ENCODE peak calls at places on chromosomes 6 and 20, in seven cellular contexts. D, A, W, R, V, K and I are unnamed samples.

GRCh38 chr6:19837511-19838441 is 606 bp downstream of the ID4 start:
- DNase-seq in D (peak), A (peak), W (no peak), R (peak), V (peak), K (peak), I (no peak)

GRCh38 chr6:16105874-16106273 is 23.0 kb upstream of the MYLIP start:
- DNase-seq in D (peak), A (no peak), W (no peak), R (peak), V (no peak), K (peak), I (no peak)

GRCh38 chr20:19823971-19824370 is 65.9 kb downstream of the RIN2 start:
- DNase-seq in D (no peak), A (no peak), W (no peak), R (no peak), V (no peak), K (no peak), I (no peak)

GRCh38 chr6:94389218-94389617 is 969.9 kb upstream of the EPHA7 start:
- DNase-seq in D (no peak), A (peak), W (no peak), R (no peak), V (no peak), K (no peak), I (no peak)

GRCh38 chr20:8408587-8409307 is 276.7 kb downstream of the PLCB1 start:
- DNase-seq in D (no peak), A (no peak), W (no peak), R (no peak), V (no peak), K (no peak), I (peak)

GRCh38 chr20:50982372-50982771 is 23.8 kb downstream of the MOCS3 start:
- DNase-seq in D (peak), A (peak), W (no peak), R (peak), V (no peak), K (peak), I (no peak)

GRCh38 chr20:57330998-57331397 is 1.4 kb downstream of the SPO11 start:
- DNase-seq in D (no peak), A (no peak), W (no peak), R (peak), V (no peak), K (peak), I (no peak)

GRCh38 chr6:75932067-75932466 is 140.4 kb downstream of the IMPG1 start:
- DNase-seq in D (peak), A (no peak), W (peak), R (peak), V (peak), K (peak), I (no peak)

GRCh38 chr6:38943964-38944363 is 104.6 kb upstream of the GLP1R start:
- DNase-seq in D (no peak), A (no peak), W (no peak), R (no peak), V (peak), K (no peak), I (no peak)

GRCh38 chr20:38209054-38209675 is 44.1 kb upstream of the TGM2 start:
- DNase-seq in D (no peak), A (no peak), W (no peak), R (no peak), V (no peak), K (no peak), I (no peak)

GRCh38 chr20:38210741-38211140 is 45.7 kb upstream of the TGM2 start:
- DNase-seq in D (no peak), A (peak), W (no peak), R (no peak), V (no peak), K (peak), I (no peak)

GRCh38 chr20:38211200-38212097 is 46.4 kb upstream of the TGM2 start:
- DNase-seq in D (no peak), A (no peak), W (no peak), R (no peak), V (no peak), K (peak), I (no peak)

GRCh38 chr20:38208523-38208922 is 43.5 kb upstream of the TGM2 start:
- DNase-seq in D (no peak), A (no peak), W (no peak), R (no peak), V (no peak), K (no peak), I (no peak)

GRCh38 chr20:38209736-38210405 is 44.8 kb upstream of the TGM2 start:
- DNase-seq in D (no peak), A (no peak), W (no peak), R (no peak), V (no peak), K (peak), I (no peak)
- H3K4me2 ChIP-seq in D (no peak), A (no peak), W (no peak), R (no peak), V (no peak), K (peak), I (no peak)

DNA sequence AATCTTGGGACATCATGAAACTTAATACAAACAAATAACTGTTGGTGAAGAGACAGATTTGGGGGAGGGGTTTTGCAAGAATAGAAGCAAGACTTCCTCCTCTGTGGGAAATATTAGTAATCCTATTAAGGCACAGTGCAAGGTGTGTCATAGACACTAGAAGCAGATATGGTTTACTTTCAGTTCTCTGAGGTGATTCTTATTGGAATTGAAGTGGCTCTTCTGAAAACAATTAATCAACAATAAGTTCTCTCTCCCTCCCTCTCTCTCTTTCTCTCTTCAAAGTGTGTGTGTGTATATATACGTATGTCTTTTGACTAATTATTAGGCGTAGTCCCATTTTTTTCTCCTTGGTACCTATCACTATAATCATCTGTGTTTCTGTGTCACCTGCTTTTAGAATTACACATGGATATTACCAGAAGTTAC is 99.8 kb downstream of the HIVEP2 start:
- DNase-seq in D (no peak), A (peak), W (no peak), R (peak), V (no peak), K (peak), I (peak)
- H3K4me2 ChIP-seq in D (peak), A (peak), W (peak), R (peak), V (peak), K (peak), I (peak)

GRCh38 chr6:81003894-81004293 is 748.6 kb downstream of the TENT5A start:
- DNase-seq in D (no peak), A (no peak), W (no peak), R (no peak), V (no peak), K (no peak), I (no peak)

GRCh38 chr6:81003156-81003555 is 749.3 kb downstream of the TENT5A start:
- DNase-seq in D (no peak), A (peak), W (no peak), R (no peak), V (no peak), K (peak), I (no peak)

DNA sequence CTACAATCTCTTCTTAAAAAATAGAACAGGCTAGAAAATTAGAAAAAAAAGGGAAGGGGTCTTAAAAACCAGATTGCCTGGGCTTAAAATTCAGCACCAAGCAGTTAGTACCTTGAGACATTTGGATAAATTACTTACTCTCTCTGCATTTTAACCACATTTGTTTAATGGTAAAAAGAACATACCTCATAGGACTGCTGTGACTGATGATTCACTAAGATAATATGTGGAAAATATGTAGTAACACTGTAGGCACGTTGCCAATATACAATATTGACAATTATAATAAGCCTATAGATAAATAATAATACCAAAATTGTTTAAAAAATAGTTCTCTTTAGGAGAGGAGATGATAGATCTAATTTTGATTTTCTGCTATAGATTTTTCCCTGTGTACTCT is 750.4 kb downstream of the TENT5A start:
- DNase-seq in D (no peak), A (peak), W (no peak), R (peak), V (no peak), K (peak), I (no peak)
- H3K4me2 ChIP-seq in D (no peak), A (no peak), W (no peak), R (no peak), V (no peak), K (no peak), I (no peak)

GRCh38 chr6:135085700-135086413 is 31.2 kb upstream of the HBS1L start:
- DNase-seq in D (no peak), A (no peak), W (peak), R (peak), V (no peak), K (no peak), I (no peak)

GRCh38 chr6:135087403-135087802 is 32.8 kb upstream of the HBS1L start:
- DNase-seq in D (no peak), A (no peak), W (peak), R (no peak), V (peak), K (no peak), I (no peak)

GRCh38 chr6:135087803-135088202 is 33.2 kb upstream of the HBS1L start:
- DNase-seq in D (no peak), A (no peak), W (peak), R (no peak), V (no peak), K (no peak), I (no peak)

GRCh38 chr6:135084916-135085269 is 30.3 kb upstream of the HBS1L start:
- DNase-seq in D (no peak), A (no peak), W (no peak), R (no peak), V (no peak), K (no peak), I (no peak)

DNA sequence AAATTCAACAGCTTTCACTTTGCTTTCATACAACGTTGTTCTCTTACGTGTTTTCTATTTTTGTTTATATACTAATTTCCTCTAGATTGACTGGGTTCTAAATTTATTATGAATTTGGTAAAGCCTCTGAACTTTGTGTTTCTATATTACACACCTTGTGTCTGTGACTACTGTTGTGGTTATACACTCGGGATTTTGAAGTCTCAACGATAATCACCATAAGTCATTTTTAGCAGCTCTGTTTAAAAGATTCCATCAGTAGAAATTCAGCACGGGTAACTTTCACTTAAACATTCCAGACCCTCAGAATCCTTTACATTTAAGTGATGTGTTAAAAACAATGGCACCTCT is 31.8 kb upstream of the HBS1L start:
- DNase-seq in D (no peak), A (no peak), W (no peak), R (no peak), V (no peak), K (no peak), I (no peak)
- H3K4me2 ChIP-seq in D (no peak), A (no peak), W (peak), R (peak), V (peak), K (no peak), I (peak)

GRCh38 chr6:106094261-106094963 is 8.3 kb downstream of the PRDM1 start:
- DNase-seq in D (no peak), A (no peak), W (no peak), R (no peak), V (no peak), K (no peak), I (peak)

GRCh38 chr6:106097368-106098231 is 11.5 kb downstream of the PRDM1 start:
- DNase-seq in D (no peak), A (peak), W (peak), R (peak), V (peak), K (peak), I (peak)

GRCh38 chr6:106092279-106092678 is 6.1 kb downstream of the PRDM1 start:
- DNase-seq in D (no peak), A (no peak), W (no peak), R (no peak), V (no peak), K (no peak), I (peak)

GRCh38 chr6:106098383-106099234 is 12.5 kb downstream of the PRDM1 start:
- DNase-seq in D (peak), A (peak), W (no peak), R (peak), V (peak), K (peak), I (peak)

DNA sequence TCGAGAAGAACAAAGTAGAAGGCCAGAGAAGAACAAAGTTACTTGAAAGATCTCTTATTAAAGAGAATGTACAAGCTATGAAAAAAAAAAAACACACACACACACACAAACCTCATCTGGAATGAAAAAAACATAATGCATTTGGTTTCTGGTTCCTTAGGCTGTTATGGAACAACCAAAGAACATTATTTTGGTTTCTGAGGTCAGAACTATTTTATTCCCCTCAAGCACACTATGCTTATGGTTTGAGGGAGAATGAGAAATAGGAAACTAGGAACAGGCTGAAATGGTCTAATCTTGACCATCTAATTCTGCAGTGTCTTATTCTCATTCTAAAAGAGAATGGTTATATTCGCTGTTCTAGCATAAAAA is 8.8 kb downstream of the PRDM1 start:
- DNase-seq in D (no peak), A (no peak), W (no peak), R (no peak), V (no peak), K (no peak), I (peak)
- H3K4me2 ChIP-seq in D (no peak), A (no peak), W (no peak), R (no peak), V (no peak), K (no peak), I (peak)

GRCh38 chr6:105596284-105596755 is 193.4 kb upstream of the PREP start:
- DNase-seq in D (peak), A (peak), W (no peak), R (peak), V (no peak), K (peak), I (no peak)
- H3K4me2 ChIP-seq in D (no peak), A (peak), W (no peak), R (no peak), V (no peak), K (peak), I (no peak)

DNA sequence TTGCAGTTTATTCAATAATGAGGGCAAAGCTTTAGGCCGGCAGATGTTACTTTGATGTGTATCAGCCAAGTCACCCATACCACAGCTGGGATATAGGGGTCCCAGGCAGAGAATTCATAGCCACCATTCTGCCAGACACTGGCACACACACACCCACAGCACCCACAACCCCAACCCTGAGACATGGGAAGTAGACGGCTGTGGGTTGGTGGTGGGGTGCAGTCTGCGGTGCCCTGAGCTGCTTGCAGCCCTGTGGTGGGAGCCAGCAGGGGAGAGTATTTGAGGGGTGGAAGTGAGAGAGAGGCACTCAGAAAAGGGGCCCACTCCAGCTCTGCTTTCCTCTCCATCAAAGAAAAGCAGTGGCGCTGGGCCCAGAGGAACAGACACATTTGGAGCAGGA is 125.3 kb downstream of the FOXO3 start:
- DNase-seq in D (no peak), A (no peak), W (no peak), R (no peak), V (no peak), K (no peak), I (no peak)
- H3K4me2 ChIP-seq in D (no peak), A (no peak), W (no peak), R (no peak), V (no peak), K (no peak), I (no peak)

GRCh38 chr6:3193102-3193837 is 34.2 kb downstream of the TUBB2B start:
- DNase-seq in D (no peak), A (no peak), W (no peak), R (no peak), V (no peak), K (no peak), I (no peak)

GRCh38 chr6:3194535-3195376 is 32.7 kb downstream of the TUBB2B start:
- DNase-seq in D (no peak), A (no peak), W (peak), R (peak), V (no peak), K (no peak), I (no peak)

GRCh38 chr6:3196770-3197169 is 30.7 kb downstream of the TUBB2B start:
- DNase-seq in D (no peak), A (no peak), W (no peak), R (no peak), V (no peak), K (no peak), I (no peak)

GRCh38 chr6:3195695-3196497 is 31.6 kb downstream of the TUBB2B start:
- DNase-seq in D (no peak), A (no peak), W (no peak), R (no peak), V (peak), K (peak), I (no peak)

GRCh38 chr6:3195377-3195694 is 32.1 kb downstream of the TUBB2B start:
- DNase-seq in D (no peak), A (no peak), W (no peak), R (no peak), V (no peak), K (no peak), I (no peak)
- H3K4me2 ChIP-seq in D (no peak), A (no peak), W (no peak), R (no peak), V (no peak), K (no peak), I (no peak)